ENCODE peak calls at places on chromosome 14, in nine cellular contexts. One of them, this sample, is unnamed.

GRCh38 chr14:101478096-101478495 is 83.2 kb upstream of the DIO3 start:
- DNase-seq in sigmoid colon: peak
- DNase-seq in transverse colon: no peak
- DNase-seq in lower lobe of right lung: no peak
- DNase-seq in heart left ventricle: no peak
- DNase-seq in OCI-LY7: no peak
- DNase-seq in IMR-90: no peak
- DNase-seq in CD8-positive, alpha-beta T cell: no peak
- DNase-seq in thoracic aorta: no peak
- DNase-seq in this sample: no peak

GRCh38 chr14:36021030-36021422 is 155.5 kb downstream of the PTCSC3 start:
- DNase-seq in CD8-positive, alpha-beta T cell: no peak
- DNase-seq in OCI-LY7: no peak
- DNase-seq in heart left ventricle: no peak
- DNase-seq in IMR-90: no peak
- DNase-seq in sigmoid colon: no peak
- DNase-seq in thoracic aorta: no peak
- DNase-seq in lower lobe of right lung: no peak
- DNase-seq in transverse colon: no peak
- DNase-seq in this sample: no peak

GRCh38 chr14:31159682-31160296 is 47.8 kb downstream of the HECTD1 start:
- DNase-seq in heart left ventricle: no peak
- DNase-seq in OCI-LY7: no peak
- DNase-seq in thoracic aorta: no peak
- DNase-seq in sigmoid colon: peak
- DNase-seq in transverse colon: peak
- DNase-seq in CD8-positive, alpha-beta T cell: no peak
- DNase-seq in lower lobe of right lung: no peak
- DNase-seq in IMR-90: peak
- DNase-seq in this sample: no peak

GRCh38 chr14:80658155-80658554 is 283.4 kb downstream of the CEP128 start:
- DNase-seq in OCI-LY7: no peak
- DNase-seq in sigmoid colon: no peak
- DNase-seq in thoracic aorta: no peak
- DNase-seq in CD8-positive, alpha-beta T cell: no peak
- DNase-seq in transverse colon: no peak
- DNase-seq in IMR-90: no peak
- DNase-seq in lower lobe of right lung: no peak
- DNase-seq in heart left ventricle: no peak
- DNase-seq in this sample: no peak

GRCh38 chr14:36580856-36581831 is 1.3 kb downstream of the NKX2-8 start:
- DNase-seq in transverse colon: no peak
- DNase-seq in CD8-positive, alpha-beta T cell: no peak
- DNase-seq in IMR-90: peak
- DNase-seq in heart left ventricle: no peak
- DNase-seq in OCI-LY7: no peak
- DNase-seq in sigmoid colon: no peak
- DNase-seq in thoracic aorta: no peak
- DNase-seq in lower lobe of right lung: peak
- DNase-seq in this sample: no peak

GRCh38 chr14:89748004-89748403 is 206.5 kb downstream of the EFCAB11 start:
- DNase-seq in CD8-positive, alpha-beta T cell: no peak
- DNase-seq in sigmoid colon: no peak
- DNase-seq in thoracic aorta: no peak
- DNase-seq in IMR-90: peak
- DNase-seq in OCI-LY7: no peak
- DNase-seq in lower lobe of right lung: no peak
- DNase-seq in heart left ventricle: no peak
- DNase-seq in transverse colon: no peak
- DNase-seq in this sample: no peak

GRCh38 chr14:36901846-36902245 is 240.2 kb downstream of the PAX9 start:
- DNase-seq in OCI-LY7: no peak
- DNase-seq in heart left ventricle: no peak
- DNase-seq in CD8-positive, alpha-beta T cell: no peak
- DNase-seq in transverse colon: no peak
- DNase-seq in thoracic aorta: no peak
- DNase-seq in sigmoid colon: no peak
- DNase-seq in lower lobe of right lung: no peak
- DNase-seq in IMR-90: peak
- DNase-seq in this sample: no peak

GRCh38 chr14:79972230-79972629 is 239.1 kb downstream of the DIO2 start:
- DNase-seq in thoracic aorta: no peak
- DNase-seq in heart left ventricle: no peak
- DNase-seq in IMR-90: peak
- DNase-seq in transverse colon: no peak
- DNase-seq in CD8-positive, alpha-beta T cell: no peak
- DNase-seq in lower lobe of right lung: no peak
- DNase-seq in OCI-LY7: no peak
- DNase-seq in sigmoid colon: no peak
- DNase-seq in this sample: no peak

GRCh38 chr14:67572608-67573007 is 27.5 kb downstream of the PIGH start:
- DNase-seq in IMR-90: no peak
- DNase-seq in transverse colon: no peak
- DNase-seq in OCI-LY7: no peak
- DNase-seq in heart left ventricle: no peak
- DNase-seq in lower lobe of right lung: peak
- DNase-seq in sigmoid colon: peak
- DNase-seq in CD8-positive, alpha-beta T cell: no peak
- DNase-seq in thoracic aorta: no peak
- DNase-seq in this sample: no peak

GRCh38 chr14:63134801-63135200 is 69.4 kb upstream of the RHOJ start:
- DNase-seq in OCI-LY7: no peak
- DNase-seq in CD8-positive, alpha-beta T cell: no peak
- DNase-seq in sigmoid colon: no peak
- DNase-seq in IMR-90: peak
- DNase-seq in lower lobe of right lung: no peak
- DNase-seq in heart left ventricle: no peak
- DNase-seq in transverse colon: no peak
- DNase-seq in thoracic aorta: no peak
- DNase-seq in this sample: no peak

GRCh38 chr14:53915364-53916014 is 41.1 kb downstream of the BMP4 start:
- DNase-seq in thoracic aorta: no peak
- DNase-seq in IMR-90: no peak
- DNase-seq in sigmoid colon: no peak
- DNase-seq in heart left ventricle: no peak
- DNase-seq in transverse colon: no peak
- DNase-seq in lower lobe of right lung: no peak
- DNase-seq in CD8-positive, alpha-beta T cell: no peak
- DNase-seq in OCI-LY7: no peak
- DNase-seq in this sample: no peak

GRCh38 chr14:82313889-82314288 is 780.2 kb upstream of the SEL1L start:
- DNase-seq in sigmoid colon: no peak
- DNase-seq in IMR-90: no peak
- DNase-seq in lower lobe of right lung: no peak
- DNase-seq in OCI-LY7: no peak
- DNase-seq in thoracic aorta: no peak
- DNase-seq in CD8-positive, alpha-beta T cell: no peak
- DNase-seq in transverse colon: no peak
- DNase-seq in heart left ventricle: no peak
- DNase-seq in this sample: no peak

GRCh38 chr14:101761881-101762529 is 496 bp downstream of the PPP2R5C start:
- DNase-seq in thoracic aorta: no peak
- DNase-seq in CD8-positive, alpha-beta T cell: peak
- DNase-seq in IMR-90: no peak
- DNase-seq in OCI-LY7: peak
- DNase-seq in heart left ventricle: peak
- DNase-seq in sigmoid colon: peak
- DNase-seq in transverse colon: peak
- DNase-seq in lower lobe of right lung: peak
- DNase-seq in this sample: peak

GRCh38 chr14:52124791-52125661 is 56.2 kb upstream of the NID2 start:
- DNase-seq in OCI-LY7: no peak
- DNase-seq in sigmoid colon: no peak
- DNase-seq in IMR-90: peak
- DNase-seq in thoracic aorta: no peak
- DNase-seq in lower lobe of right lung: no peak
- DNase-seq in CD8-positive, alpha-beta T cell: no peak
- DNase-seq in heart left ventricle: peak
- DNase-seq in transverse colon: no peak
- DNase-seq in this sample: no peak

GRCh38 chr14:52473557-52473956 is 78.7 kb downstream of the TXNDC16 start:
- DNase-seq in thoracic aorta: no peak
- DNase-seq in sigmoid colon: no peak
- DNase-seq in IMR-90: peak
- DNase-seq in OCI-LY7: peak
- DNase-seq in heart left ventricle: no peak
- DNase-seq in CD8-positive, alpha-beta T cell: no peak
- DNase-seq in transverse colon: no peak
- DNase-seq in lower lobe of right lung: no peak
- DNase-seq in this sample: no peak

GRCh38 chr14:89085154-89086059 is 261.0 kb downstream of the TTC8 start:
- DNase-seq in IMR-90: no peak
- DNase-seq in thoracic aorta: no peak
- DNase-seq in transverse colon: no peak
- DNase-seq in sigmoid colon: no peak
- DNase-seq in OCI-LY7: no peak
- DNase-seq in heart left ventricle: peak
- DNase-seq in lower lobe of right lung: no peak
- DNase-seq in CD8-positive, alpha-beta T cell: no peak
- DNase-seq in this sample: no peak

GRCh38 chr14:90911121-90911520 is 94.9 kb upstream of the TTC7B start:
- DNase-seq in lower lobe of right lung: no peak
- DNase-seq in OCI-LY7: no peak
- DNase-seq in CD8-positive, alpha-beta T cell: no peak
- DNase-seq in IMR-90: no peak
- DNase-seq in sigmoid colon: no peak
- DNase-seq in heart left ventricle: no peak
- DNase-seq in thoracic aorta: no peak
- DNase-seq in transverse colon: no peak
- DNase-seq in this sample: no peak

GRCh38 chr14:65027127-65027799 is 40.6 kb downstream of the FNTB start:
- DNase-seq in CD8-positive, alpha-beta T cell: no peak
- DNase-seq in transverse colon: no peak
- DNase-seq in sigmoid colon: no peak
- DNase-seq in OCI-LY7: no peak
- DNase-seq in thoracic aorta: no peak
- DNase-seq in lower lobe of right lung: no peak
- DNase-seq in heart left ventricle: no peak
- DNase-seq in IMR-90: no peak
- DNase-seq in this sample: no peak

GRCh38 chr14:61474021-61474420 is 152.6 kb downstream of the PRKCH start:
- DNase-seq in OCI-LY7: no peak
- DNase-seq in thoracic aorta: no peak
- DNase-seq in lower lobe of right lung: no peak
- DNase-seq in CD8-positive, alpha-beta T cell: no peak
- DNase-seq in transverse colon: no peak
- DNase-seq in IMR-90: no peak
- DNase-seq in heart left ventricle: no peak
- DNase-seq in sigmoid colon: no peak
- DNase-seq in this sample: no peak

GRCh38 chr14:61472801-61473376 is 151.5 kb downstream of the PRKCH start:
- DNase-seq in thoracic aorta: no peak
- DNase-seq in CD8-positive, alpha-beta T cell: peak
- DNase-seq in OCI-LY7: peak
- DNase-seq in lower lobe of right lung: no peak
- DNase-seq in heart left ventricle: no peak
- DNase-seq in IMR-90: peak
- DNase-seq in transverse colon: peak
- DNase-seq in sigmoid colon: no peak
- DNase-seq in this sample: no peak

GRCh38 chr14:61476105-61476736 is 154.8 kb downstream of the PRKCH start:
- DNase-seq in IMR-90: no peak
- DNase-seq in OCI-LY7: peak
- DNase-seq in thoracic aorta: no peak
- DNase-seq in lower lobe of right lung: no peak
- DNase-seq in CD8-positive, alpha-beta T cell: no peak
- DNase-seq in sigmoid colon: no peak
- DNase-seq in transverse colon: no peak
- DNase-seq in heart left ventricle: no peak
- DNase-seq in this sample: no peak

GRCh38 chr14:61475316-61475715 is 153.9 kb downstream of the PRKCH start:
- DNase-seq in lower lobe of right lung: no peak
- DNase-seq in transverse colon: no peak
- DNase-seq in sigmoid colon: no peak
- DNase-seq in thoracic aorta: no peak
- DNase-seq in heart left ventricle: no peak
- DNase-seq in OCI-LY7: peak
- DNase-seq in IMR-90: peak
- DNase-seq in CD8-positive, alpha-beta T cell: no peak
- DNase-seq in this sample: no peak

GRCh38 chr14:61474671-61475070 is 153.3 kb downstream of the PRKCH start:
- DNase-seq in lower lobe of right lung: no peak
- DNase-seq in thoracic aorta: no peak
- DNase-seq in transverse colon: no peak
- DNase-seq in heart left ventricle: no peak
- DNase-seq in CD8-positive, alpha-beta T cell: no peak
- DNase-seq in IMR-90: no peak
- DNase-seq in OCI-LY7: no peak
- DNase-seq in sigmoid colon: no peak
- DNase-seq in this sample: no peak
- TF ChIP-seq CTCF in lower lobe of right lung: no peak
- TF ChIP-seq CTCF in thoracic aorta: no peak
- TF ChIP-seq CTCF in transverse colon: no peak
- TF ChIP-seq CTCF in heart left ventricle: no peak
- TF ChIP-seq CTCF in CD8-positive, alpha-beta T cell: no peak
- TF ChIP-seq CTCF in IMR-90: no peak
- TF ChIP-seq CTCF in OCI-LY7: no peak
- TF ChIP-seq CTCF in sigmoid colon: no peak
- TF ChIP-seq CTCF in this sample: no peak

GRCh38 chr14:44422699-44423098 is 84.4 kb downstream of the FSCB start:
- DNase-seq in transverse colon: no peak
- DNase-seq in lower lobe of right lung: no peak
- DNase-seq in OCI-LY7: no peak
- DNase-seq in thoracic aorta: no peak
- DNase-seq in CD8-positive, alpha-beta T cell: no peak
- DNase-seq in sigmoid colon: no peak
- DNase-seq in heart left ventricle: no peak
- DNase-seq in IMR-90: no peak
- DNase-seq in this sample: no peak
- H3K4me3 ChIP-seq in transverse colon: no peak
- H3K4me3 ChIP-seq in lower lobe of right lung: no peak
- H3K4me3 ChIP-seq in OCI-LY7: no peak
- H3K4me3 ChIP-seq in thoracic aorta: no peak
- H3K4me3 ChIP-seq in CD8-positive, alpha-beta T cell: no peak
- H3K4me3 ChIP-seq in sigmoid colon: no peak
- H3K4me3 ChIP-seq in heart left ventricle: no peak
- H3K4me3 ChIP-seq in IMR-90: no peak
- H3K4me3 ChIP-seq in this sample: no peak

GRCh38 chr14:83860757-83861156 is 1669.2 kb upstream of the FLRT2 start:
- DNase-seq in lower lobe of right lung: no peak
- DNase-seq in IMR-90: peak
- DNase-seq in thoracic aorta: no peak
- DNase-seq in transverse colon: no peak
- DNase-seq in CD8-positive, alpha-beta T cell: no peak
- DNase-seq in sigmoid colon: no peak
- DNase-seq in heart left ventricle: no peak
- DNase-seq in OCI-LY7: no peak
- DNase-seq in this sample: no peak
- H3K27ac ChIP-seq in lower lobe of right lung: no peak
- H3K27ac ChIP-seq in IMR-90: no peak
- H3K27ac ChIP-seq in thoracic aorta: no peak
- H3K27ac ChIP-seq in transverse colon: no peak
- H3K27ac ChIP-seq in CD8-positive, alpha-beta T cell: no peak
- H3K27ac ChIP-seq in sigmoid colon: no peak
- H3K27ac ChIP-seq in heart left ventricle: no peak
- H3K27ac ChIP-seq in OCI-LY7: no peak
- H3K27ac ChIP-seq in this sample: no peak

DNA sequence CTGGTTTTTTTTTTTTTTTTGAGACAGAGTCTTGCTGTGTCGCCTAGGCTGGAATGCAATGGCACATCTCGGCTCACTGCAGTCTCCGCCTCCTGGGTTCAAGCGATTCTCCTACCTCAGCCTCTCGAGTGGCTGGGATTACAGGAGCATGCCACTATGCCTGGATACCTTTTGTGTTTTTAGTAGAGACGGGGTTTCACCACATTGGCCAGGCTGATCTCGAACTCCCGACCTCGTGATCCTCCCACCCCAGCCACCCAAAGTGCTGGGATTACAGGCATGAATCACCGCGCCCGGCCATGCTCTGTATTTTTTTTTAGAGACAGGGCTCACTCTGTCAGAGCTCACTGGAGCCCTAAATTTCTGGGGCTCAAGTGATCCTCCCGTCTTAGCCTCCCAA is 32.6 kb downstream of the VRTN start:
- DNase-seq in sigmoid colon: no peak
- DNase-seq in transverse colon: no peak
- DNase-seq in CD8-positive, alpha-beta T cell: no peak
- DNase-seq in IMR-90: no peak
- DNase-seq in OCI-LY7: no peak
- DNase-seq in heart left ventricle: no peak
- DNase-seq in lower lobe of right lung: no peak
- DNase-seq in thoracic aorta: no peak
- DNase-seq in this sample: no peak
- TF ChIP-seq CTCF in sigmoid colon: no peak
- TF ChIP-seq CTCF in transverse colon: no peak
- TF ChIP-seq CTCF in CD8-positive, alpha-beta T cell: no peak
- TF ChIP-seq CTCF in IMR-90: no peak
- TF ChIP-seq CTCF in OCI-LY7: no peak
- TF ChIP-seq CTCF in heart left ventricle: no peak
- TF ChIP-seq CTCF in lower lobe of right lung: no peak
- TF ChIP-seq CTCF in thoracic aorta: no peak
- TF ChIP-seq CTCF in this sample: no peak